ENCODE peak calls at places on chromosomes 11 and 22, in six cellular contexts. P is PC-3, Y is GM23248, E is HCT116, Z is MM.1S, D is SK-N-SH. K is an unnamed sample. For H3K4me1, the result is how much of the 10 kb centered on the place peaks cover.

GRCh38 chr11:69357458-69358397 is 63.8 kb downstream of the MYEOV start:
- DNase-seq in Y (no peak), P (no peak), E (no peak), Z (no peak), D (no peak), K (no peak)

GRCh38 chr11:91630916-91631673 is 593.5 kb upstream of the FAT3 start:
- DNase-seq in Y (no peak), E (no peak), D (no peak), Z (no peak), P (no peak), K (no peak)

GRCh38 chr22:29914165-29914564 is 31.2 kb downstream of the MTMR3 start:
- DNase-seq in Z (no peak), E (no peak), D (peak), Y (peak), P (peak), K (no peak)

GRCh38 chr11:59891781-59892181 is 13.2 kb downstream of the OOSP3 start:
- DNase-seq in Z (no peak), D (no peak), E (no peak), Y (peak), P (no peak), K (peak)

GRCh38 chr11:39365809-39366436 is 2093.5 kb downstream of the LRRC4C start:
- DNase-seq in Y (peak), P (peak), D (no peak), E (no peak), Z (no peak), K (peak)

GRCh38 chr11:1936072-1936780 is 10.9 kb upstream of the MRPL23 start:
- DNase-seq in D (peak), E (no peak), Y (no peak), Z (no peak), P (no peak), K (no peak)

GRCh38 chr11:2940930-2941821 is 12.0 kb upstream of the PHLDA2 start:
- DNase-seq in D (peak), E (no peak), Y (peak), P (peak), Z (no peak), K (no peak)

GRCh38 chr22:49433044-49433443 is 394.6 kb downstream of the BRD1 start:
- DNase-seq in E (no peak), Y (no peak), P (no peak), D (no peak), Z (no peak), K (no peak)

GRCh38 chr11:62269654-62270278 is at the start of gene SCGB2A2:
- DNase-seq in P (peak), D (no peak), E (peak), Z (no peak), Y (no peak), K (no peak)

GRCh38 chr11:11760838-11761237 is 80.9 kb upstream of the USP47 start:
- DNase-seq in Y (no peak), D (no peak), P (no peak), E (no peak), Z (no peak), K (no peak)

GRCh38 chr11:108616549-108616948 is 23.0 kb upstream of the EXPH5 start:
- DNase-seq in D (no peak), Y (peak), P (peak), Z (no peak), E (peak), K (no peak)

GRCh38 chr11:36095716-36096115 is 151.9 kb downstream of the LDLRAD3 start:
- DNase-seq in E (no peak), P (no peak), Y (no peak), D (no peak), Z (no peak), K (no peak)

GRCh38 chr11:7572001-7572712 is 58.4 kb downstream of the PPFIBP2 start:
- DNase-seq in Y (peak), E (no peak), D (peak), P (peak), Z (no peak), K (no peak)

GRCh38 chr11:104105155-104105554 is 58.8 kb downstream of the PDGFD start:
- DNase-seq in Y (peak), P (no peak), Z (no peak), D (no peak), E (no peak), K (no peak)

GRCh38 chr11:29306527-29306926 is 710.3 kb downstream of the KCNA4 start:
- DNase-seq in P (peak), D (no peak), Z (no peak), E (no peak), Y (peak), K (no peak)

GRCh38 chr22:46737105-46737975 is 712 bp downstream of the CERK start:
- DNase-seq in Z (peak), E (no peak), Y (peak), P (peak), D (no peak), K (peak)

DNA sequence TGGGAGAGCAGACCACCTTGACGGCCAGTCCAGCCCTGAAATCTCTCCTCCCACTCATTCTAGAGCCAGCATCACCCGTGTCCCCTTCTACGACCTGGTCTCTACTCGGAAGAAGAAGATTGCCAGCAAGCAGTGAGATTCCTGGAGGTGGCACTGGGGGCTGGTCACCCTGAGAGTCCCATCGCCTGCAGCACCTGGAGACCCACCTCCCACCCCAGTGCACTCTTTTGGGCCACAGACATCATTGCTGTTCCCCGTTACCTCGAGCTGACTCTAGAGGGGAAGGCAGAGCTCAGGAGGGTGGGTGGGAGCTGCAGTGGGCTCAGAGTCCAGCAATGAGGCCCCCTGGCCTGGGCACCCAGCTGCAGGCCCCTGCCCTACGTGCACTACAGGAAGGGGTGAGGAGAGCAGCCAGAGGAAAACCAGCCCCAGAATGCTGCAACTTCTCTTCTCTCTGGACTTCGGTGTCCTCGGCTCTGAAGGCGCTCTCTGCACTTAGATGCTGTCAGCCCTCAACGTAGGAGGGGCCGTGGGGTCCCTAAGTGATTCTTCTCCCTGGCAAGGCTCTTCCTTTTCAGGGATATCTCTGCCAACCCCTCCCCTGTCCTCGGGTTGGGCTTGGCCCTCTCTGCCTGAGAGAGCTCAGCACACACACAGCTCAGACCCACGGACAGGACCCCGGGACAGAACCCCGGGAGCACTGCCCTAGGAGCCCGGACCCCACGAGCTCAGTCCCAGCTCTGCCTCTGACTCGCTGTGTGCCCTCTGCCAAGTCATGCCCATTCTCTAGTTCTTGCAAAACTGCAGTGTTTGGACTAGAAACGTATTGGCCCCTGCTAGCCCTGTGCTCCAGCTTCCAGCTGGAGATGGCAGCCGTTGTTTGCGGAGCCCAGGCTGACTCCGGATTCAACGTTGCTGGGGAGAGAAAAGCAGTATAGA is 31.3 kb downstream of the CYTH4 start:
- DNase-seq in P (no peak), E (no peak), Y (peak), D (no peak), Z (no peak), K (no peak)
- H3K4me1 ChIP-seq in P (under half), E (under half), Y (under half), D (under half), Z (under half), K (under half)

GRCh38 chr11:47991894-47992293 is 11.5 kb downstream of the PTPRJ start:
- DNase-seq in D (no peak), P (no peak), Z (no peak), E (no peak), Y (no peak), K (no peak)
- H3K9ac ChIP-seq in D (no peak), P (no peak), Z (no peak), E (peak), Y (no peak), K (no peak)

GRCh38 chr22:44199164-44199563 is 18.4 kb downstream of the PARVG start:
- DNase-seq in Z (no peak), P (no peak), D (no peak), E (no peak), Y (no peak), K (no peak)

GRCh38 chr22:44200855-44201550 is 20.3 kb downstream of the PARVG start:
- DNase-seq in Y (no peak), E (no peak), Z (no peak), D (no peak), P (no peak), K (no peak)

GRCh38 chr22:44199866-44200265 is 19.1 kb downstream of the PARVG start:
- DNase-seq in E (no peak), D (no peak), Y (no peak), P (no peak), Z (no peak), K (no peak)

GRCh38 chr22:44201556-44202129 is 20.9 kb downstream of the PARVG start:
- DNase-seq in Z (no peak), E (no peak), Y (no peak), D (no peak), P (no peak), K (no peak)

GRCh38 chr22:44200451-44200850 is 19.7 kb downstream of the PARVG start:
- DNase-seq in P (no peak), E (no peak), Z (no peak), Y (no peak), D (no peak), K (no peak)
- TF ChIP-seq EZH2phosphoT487 in P (no peak), E (no peak), Z (no peak), Y (no peak), D (no peak), K (no peak)

GRCh38 chr11:128552783-128553661 is 34.3 kb downstream of the ETS1 start:
- DNase-seq in D (no peak), P (no peak), E (no peak), Y (peak), Z (no peak), K (peak)
- H3K4me1 ChIP-seq in D (under half), P (under half), E (under half), Y (under half), Z (under half), K (under half)

DNA sequence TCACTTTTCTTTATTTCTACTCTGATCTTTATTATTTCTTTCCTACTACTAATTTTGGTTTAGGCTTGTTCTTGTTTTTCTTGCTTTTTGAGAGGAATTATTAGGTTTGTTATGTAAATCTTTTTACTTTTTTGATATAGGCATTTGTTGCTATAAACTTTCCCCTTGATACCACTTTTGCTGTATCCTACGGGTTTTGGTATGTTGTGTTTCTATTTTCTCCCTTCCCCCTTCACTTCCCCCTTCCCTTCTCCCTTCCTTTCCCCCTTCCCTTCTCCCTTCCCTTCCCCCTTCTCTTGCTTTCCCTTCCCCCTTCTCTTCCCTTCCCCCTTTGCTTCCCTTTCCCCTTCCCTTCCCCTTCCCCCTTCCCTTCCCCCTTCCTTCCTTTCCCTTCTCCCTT is 529.6 kb downstream of the RAB38 start:
- DNase-seq in D (no peak), P (no peak), E (no peak), Z (no peak), Y (no peak), K (no peak)
- H3K9ac ChIP-seq in D (no peak), P (no peak), E (no peak), Z (no peak), Y (no peak), K (no peak)

GRCh38 chr11:131977231-131977630 is 606.8 kb downstream of the NTM start:
- DNase-seq in D (no peak), Z (no peak), Y (peak), P (peak), E (no peak), K (peak)

GRCh38 chr11:131975624-131976420 is 605.4 kb downstream of the NTM start:
- DNase-seq in E (no peak), P (no peak), D (no peak), Y (no peak), Z (no peak), K (no peak)

GRCh38 chr11:131978351-131978750 is 607.9 kb downstream of the NTM start:
- DNase-seq in Y (no peak), D (no peak), P (peak), E (no peak), Z (no peak), K (no peak)

GRCh38 chr11:131979364-131979763 is 608.9 kb downstream of the NTM start:
- DNase-seq in D (peak), E (no peak), P (no peak), Y (no peak), Z (no peak), K (no peak)

GRCh38 chr11:131977854-131978253 is 607.4 kb downstream of the NTM start:
- DNase-seq in Y (peak), P (peak), E (no peak), Z (no peak), D (no peak), K (no peak)
- TF ChIP-seq EZH2phosphoT487 in Y (no peak), P (no peak), E (no peak), Z (no peak), D (no peak), K (no peak)

GRCh38 chr22:19937616-19938473 is 3.7 kb upstream of the COMT start:
- DNase-seq in D (no peak), Y (no peak), Z (no peak), E (no peak), P (no peak), K (no peak)
- H3K4me1 ChIP-seq in D (under half), Y (under half), Z (under half), E (under half), P (under half), K (under half)

K was measured in neural progenitor cell.